ENCODE peak calls at places on chromosomes 12 and 14, in six cellular contexts. P, K, Z, L, I and H are unnamed samples.

GRCh38 chr12:52230364-52231281 is 2.4 kb upstream of the KRT7 start:
- DNase-seq in Z (no peak), I (no peak), P (peak; percentile 84), K (peak; percentile 23), L (no peak), H (no peak)

GRCh38 chr12:26268841-26269553 is 73.6 kb downstream of the SSPN start:
- DNase-seq in Z (no peak), I (peak; percentile 18), L (no peak), P (no peak), K (no peak), H (no peak)

GRCh38 chr14:92316116-92316515 is 6.8 kb upstream of the SLC24A4 start:
- DNase-seq in Z (no peak), I (no peak), K (no peak), L (no peak), P (no peak), H (no peak)

GRCh38 chr12:2110841-2111566 is 58.2 kb downstream of the CACNA1C start:
- DNase-seq in I (no peak), K (no peak), P (no peak), L (no peak), Z (no peak), H (no peak)

GRCh38 chr14:104262515-104263514 is 124.4 kb downstream of the KIF26A start:
- DNase-seq in Z (no peak), L (no peak), I (no peak), K (no peak), P (no peak), H (no peak)

GRCh38 chr12:50081096-50081808 is 3.9 kb upstream of the SMARCD1 start:
- DNase-seq in K (no peak), I (no peak), P (no peak), L (no peak), Z (peak; percentile 47), H (no peak)

GRCh38 chr14:23058654-23059504 is 1.6 kb upstream of the CDH24 start:
- DNase-seq in P (no peak), Z (no peak), K (no peak), I (no peak), L (peak; percentile 13), H (no peak)

GRCh38 chr14:20706657-20707355 is 18.2 kb downstream of the ANG start:
- DNase-seq in L (no peak), K (no peak), I (no peak), Z (no peak), P (peak; percentile 88), H (no peak)

GRCh38 chr12:7304456-7304855 is 584 bp downstream of the ACSM4 start:
- DNase-seq in L (no peak), K (no peak), P (no peak), Z (no peak), I (no peak), H (no peak)

GRCh38 chr14:99945732-99946651 is 119.2 kb upstream of the EVL start:
- DNase-seq in I (no peak), K (no peak), L (peak; percentile 53), P (no peak), Z (no peak), H (no peak)

GRCh38 chr14:74596747-74597456 is 15.1 kb downstream of the LTBP2 start:
- DNase-seq in P (no peak), I (no peak), K (no peak), L (no peak), Z (no peak), H (no peak)

GRCh38 chr14:51318777-51319176 is 78.7 kb downstream of the TMX1 start:
- DNase-seq in I (no peak), P (peak; percentile 57), K (no peak), L (no peak), Z (no peak), H (no peak)

GRCh38 chr12:129193263-129193871 is 340.1 kb downstream of the GLT1D1 start:
- DNase-seq in L (peak; percentile 57), K (peak; percentile 21), I (no peak), Z (peak; percentile 32), P (no peak), H (peak; percentile 9)

GRCh38 chr12:46390881-46391280 is 18.3 kb upstream of the SLC38A2 start:
- DNase-seq in Z (no peak), I (peak; percentile 57), K (no peak), L (no peak), P (peak; percentile 76), H (no peak)

GRCh38 chr12:2332947-2333346 is 280.2 kb downstream of the CACNA1C start:
- DNase-seq in K (no peak), I (no peak), Z (no peak), L (no peak), P (no peak), H (peak; percentile 13)

GRCh38 chr12:125431516-125431915 is 366.3 kb downstream of the AACS start:
- DNase-seq in K (no peak), P (no peak), Z (no peak), I (no peak), L (no peak), H (no peak)

GRCh38 chr12:127548123-127548553 is 718.8 kb upstream of the TMEM132C start:
- DNase-seq in K (no peak), L (no peak), Z (no peak), I (no peak), P (no peak), H (no peak)

GRCh38 chr14:54002653-54003052 is 46.0 kb upstream of the BMP4 start:
- DNase-seq in L (no peak), Z (no peak), P (no peak), I (no peak), K (no peak), H (no peak)

GRCh38 chr12:69540606-69541386 is 44.5 kb upstream of the CCT2 start:
- DNase-seq in K (no peak), I (no peak), P (no peak), L (no peak), Z (no peak), H (no peak)

GRCh38 chr14:64549805-64550538 is at the start of gene PPP1R36:
- DNase-seq in L (peak; percentile 74), Z (peak; percentile 40), K (peak; percentile 71), P (no peak), I (no peak), H (no peak)

GRCh38 chr14:95498622-95499353 is 17.7 kb downstream of the SYNE3 start:
- DNase-seq in Z (no peak), K (peak; percentile 41), L (no peak), P (no peak), I (no peak), H (no peak)

GRCh38 chr12:5442251-5443006 is 10.5 kb downstream of the NTF3 start:
- DNase-seq in P (peak; percentile 49), I (peak; percentile 34), K (peak; percentile 55), Z (peak; percentile 31), L (peak; percentile 48), H (peak; percentile 24)

GRCh38 chr12:94208433-94208921 is 60.1 kb downstream of the PLXNC1 start:
- DNase-seq in Z (no peak), P (no peak), L (no peak), K (no peak), I (no peak), H (no peak)

GRCh38 chr14:21204167-21205025 is 48.5 kb upstream of the OR5AU1 start:
- DNase-seq in P (no peak), I (no peak), Z (no peak), K (no peak), L (no peak), H (no peak)

GRCh38 chr12:9648701-9649531 is 20.6 kb upstream of the CLEC2D start:
- DNase-seq in K (no peak), L (no peak), P (peak; percentile 67), Z (no peak), I (no peak), H (no peak)

GRCh38 chr14:20614038-20614840 is 23.1 kb upstream of the RNASE12 start:
- DNase-seq in K (no peak), Z (peak; percentile 52), P (peak; percentile 28), I (no peak), L (no peak), H (peak; percentile 85)

GRCh38 chr14:72745546-72745945 is 148.4 kb downstream of the DPF3 start:
- DNase-seq in Z (no peak), K (no peak), L (no peak), P (peak; percentile 23), I (no peak), H (no peak)

GRCh38 chr14:22432348-22432976 is 156.6 kb downstream of the DAD1 start:
- DNase-seq in P (peak; percentile 97), I (no peak), L (peak; percentile 56), Z (no peak), K (no peak), H (peak; percentile 77)

GRCh38 chr14:68535404-68536024 is 257.4 kb downstream of the ZFP36L1 start:
- DNase-seq in L (no peak), I (no peak), K (no peak), P (no peak), Z (no peak), H (no peak)

GRCh38 chr14:33184587-33184986 is 245.9 kb downstream of the NPAS3 start:
- DNase-seq in L (no peak), Z (no peak), P (peak; percentile 14), I (no peak), K (peak; percentile 12), H (no peak)
- TF ChIP-seq MAX in L (no peak), Z (no peak), P (no peak), I (no peak), K (no peak), H (no peak)

GRCh38 chr12:39574785-39575497 is 44.7 kb downstream of the ABCD2 start:
- DNase-seq in P (no peak), K (no peak), Z (no peak), I (no peak), L (no peak), H (no peak)
- TF ChIP-seq MAX in P (no peak), K (no peak), Z (no peak), I (no peak), L (no peak), H (no peak)

DNA sequence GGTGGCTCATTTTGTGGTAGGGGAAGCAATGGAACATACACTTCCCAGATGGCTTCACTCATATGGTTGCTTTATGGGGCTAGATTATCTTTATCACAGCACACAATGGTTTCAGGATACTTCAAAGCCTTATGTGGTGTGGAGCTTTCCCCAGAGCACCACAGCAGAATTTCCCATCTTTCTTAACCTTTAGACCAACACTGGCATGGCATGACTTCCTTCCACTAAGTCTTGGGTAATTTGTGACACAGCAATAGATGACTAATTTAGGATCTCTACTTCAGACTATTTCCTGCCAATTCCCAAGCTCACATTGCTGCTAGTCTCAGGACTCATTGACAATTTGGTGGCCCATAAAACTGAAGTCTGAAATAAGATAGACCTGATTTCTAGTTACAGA is 36.9 kb upstream of the DCN start:
- DNase-seq in L (no peak), I (no peak), K (no peak), P (no peak), Z (no peak), H (no peak)
- TF ChIP-seq MAX in L (no peak), I (no peak), K (no peak), P (no peak), Z (no peak), H (no peak)

GRCh38 chr12:15982471-15982870 is 71.3 kb downstream of the DERA start:
- DNase-seq in Z (no peak), P (peak; percentile 63), K (peak; percentile 44), I (no peak), L (peak; percentile 7), H (peak; percentile 15)

GRCh38 chr12:15984963-15985362 is 73.8 kb downstream of the DERA start:
- DNase-seq in Z (no peak), P (no peak), K (no peak), L (no peak), I (no peak), H (no peak)

GRCh38 chr12:15982071-15982470 is 70.9 kb downstream of the DERA start:
- DNase-seq in I (no peak), Z (no peak), P (no peak), K (no peak), L (peak; percentile 3), H (no peak)

GRCh38 chr12:15982921-15983320 is 71.8 kb downstream of the DERA start:
- DNase-seq in P (no peak), K (no peak), L (no peak), I (no peak), Z (no peak), H (no peak)

GRCh38 chr12:15984097-15984800 is 73.1 kb downstream of the DERA start:
- DNase-seq in Z (no peak), P (no peak), K (no peak), I (no peak), L (no peak), H (no peak)
- TF ChIP-seq MAX in Z (no peak), P (no peak), K (no peak), I (no peak), L (no peak), H (no peak)